ENCODE peak calls at places on chromosomes 13 and 19, in four cellular contexts. F is H9, H is IMR-90, S is mesendoderm. G is an unnamed sample.

GRCh38 chr13:111962431-111962891 is 104.5 kb upstream of the SOX1 start:
- DNase-seq in F (peak; percentile 11), H (no peak), S (no peak), G (no peak)

GRCh38 chr19:46069841-46070341 is 29.1 kb upstream of the IGFL4 start:
- DNase-seq in F (no peak), H (peak; percentile 93), S (no peak), G (no peak)

GRCh38 chr19:38263696-38264485 is 482 bp upstream of the SPINT2 start:
- DNase-seq in F (peak; percentile 97), H (peak; percentile 45), S (peak; percentile 96), G (no peak)

GRCh38 chr13:51946163-51946669 is 65.0 kb downstream of the ATP7B start:
- DNase-seq in F (no peak), H (no peak), S (no peak), G (no peak)

GRCh38 chr19:40191836-40192646 is 815 bp downstream of the MAP3K10 start:
- DNase-seq in F (peak; percentile 77), H (peak; percentile 19), S (peak; percentile 77), G (no peak)

GRCh38 chr19:32406161-32407003 is 812 bp downstream of the DPY19L3 start:
- DNase-seq in F (no peak), H (no peak), S (no peak), G (no peak)

GRCh38 chr13:95553614-95554385 is 1.3 kb downstream of the CLDN10 start:
- DNase-seq in F (peak; percentile 52), H (no peak), S (peak; percentile 61), G (peak; percentile 56)

GRCh38 chr13:110156186-110157065 is 150.5 kb downstream of the COL4A1 start:
- DNase-seq in F (no peak), H (peak; percentile 24), S (no peak), G (no peak)

GRCh38 chr19:46713781-46714522 is 3.0 kb downstream of the PRKD2 start:
- DNase-seq in F (peak; percentile 94), H (peak; percentile 63), S (peak; percentile 97), G (peak; percentile 89)

DNA sequence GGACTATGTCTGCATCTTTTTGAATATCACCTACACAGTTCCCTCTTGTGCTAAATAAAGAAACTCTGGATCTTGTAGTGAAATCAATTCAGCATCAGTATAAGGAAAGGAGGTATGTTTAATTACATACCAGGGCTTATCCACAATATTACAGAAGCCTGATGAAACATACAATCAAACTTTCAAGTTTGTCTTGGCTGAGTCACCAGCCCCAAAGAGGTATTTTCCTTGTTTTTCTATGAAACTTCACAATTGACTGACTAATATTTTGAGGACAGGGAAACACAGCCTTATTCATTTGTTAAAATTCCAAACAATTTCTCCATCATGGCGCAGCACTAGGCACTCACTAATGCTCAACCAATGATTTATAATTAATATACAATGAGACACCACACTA is 952.4 kb downstream of the PCDH17 start:
- DNase-seq in F (no peak), H (no peak), S (no peak), G (no peak)
- H4K5ac ChIP-seq in F (no peak overlapping the region), H (no peak overlapping the region), S (no peak overlapping the region), G (no peak overlapping the region)

GRCh38 chr19:55406091-55406868 is 1.3 kb downstream of the UBE2S start:
- DNase-seq in F (no peak), H (no peak), S (no peak), G (no peak)
- H4K5ac ChIP-seq in F (no peak overlapping the region), H (no peak overlapping the region), S (no peak overlapping the region), G (no peak overlapping the region)

GRCh38 chr13:25868483-25868882 is 183.3 kb downstream of the SHISA2 start:
- DNase-seq in F (no peak), H (no peak), S (no peak), G (no peak)

GRCh38 chr13:25869941-25870340 is 181.9 kb downstream of the SHISA2 start:
- DNase-seq in F (no peak), H (no peak), S (no peak), G (no peak)

GRCh38 chr13:25872871-25873607 is 178.8 kb downstream of the SHISA2 start:
- DNase-seq in F (no peak), H (no peak), S (no peak), G (no peak)

GRCh38 chr13:25874064-25874737 is 177.6 kb downstream of the SHISA2 start:
- DNase-seq in F (no peak), H (no peak), S (peak; percentile 8), G (no peak)

DNA sequence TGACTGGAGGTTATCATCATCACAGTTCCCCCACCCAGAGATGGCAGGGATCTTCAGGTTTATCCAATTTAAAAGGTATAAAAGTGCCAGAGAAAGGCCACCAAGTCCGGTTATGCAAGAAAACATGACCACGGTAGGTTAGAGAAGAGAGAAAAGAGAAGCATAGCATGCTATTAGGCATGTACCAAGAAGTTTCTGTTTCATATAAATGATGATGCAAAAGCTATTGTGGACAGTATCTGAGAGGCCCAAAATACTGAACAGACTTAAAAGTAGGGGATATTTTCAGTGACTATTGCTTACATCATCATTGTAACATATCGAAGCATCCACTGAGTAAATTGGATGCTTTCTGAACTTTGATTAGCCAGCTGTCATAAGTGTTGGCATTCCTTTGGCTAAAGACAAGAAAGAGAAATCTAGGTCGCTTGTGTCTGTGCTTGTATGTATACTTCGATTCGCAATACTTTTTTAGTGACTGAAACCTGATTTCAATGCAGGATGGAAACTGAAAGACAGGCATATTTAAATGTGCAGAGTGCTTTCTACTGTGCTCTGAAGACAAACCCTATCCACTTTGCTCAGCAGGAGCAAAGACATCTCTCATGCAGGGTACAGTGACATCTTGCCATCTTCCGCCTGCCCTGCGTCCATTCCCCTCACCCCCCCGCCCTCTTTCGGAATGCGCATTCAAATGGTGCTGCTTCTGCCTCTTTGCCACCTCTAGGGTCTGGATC is 180.3 kb downstream of the SHISA2 start:
- DNase-seq in F (no peak), H (no peak), S (no peak), G (no peak)
- H4K5ac ChIP-seq in F (no peak overlapping the region), H (no peak overlapping the region), S (no peak overlapping the region), G (no peak overlapping the region)

GRCh38 chr13:80388506-80388905 is 47.6 kb upstream of the SPRY2 start:
- DNase-seq in F (no peak), H (no peak), S (no peak), G (no peak)
- H4K5ac ChIP-seq in F (no peak overlapping the region), H (no peak overlapping the region), S (no peak overlapping the region), G (no peak overlapping the region)

DNA sequence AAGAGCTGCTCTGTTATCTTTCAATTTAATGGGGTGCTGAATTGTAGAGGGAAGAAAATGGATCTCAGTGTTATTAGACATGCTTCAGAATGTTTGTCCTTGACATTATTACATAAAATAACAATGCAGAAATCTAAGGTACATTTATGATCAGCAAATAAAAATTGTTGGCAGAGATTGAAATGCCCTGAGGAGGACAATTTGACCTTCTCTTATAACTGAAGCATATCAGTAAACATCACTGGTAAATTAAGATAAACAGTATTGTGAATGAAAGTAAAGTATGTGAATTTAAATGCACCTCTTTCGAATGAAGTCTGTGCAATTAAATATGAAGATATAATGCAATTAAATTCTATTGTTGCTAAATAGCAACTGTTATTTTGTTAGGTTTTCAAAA is 1362.1 kb upstream of the ATXN8OS start:
- DNase-seq in F (no peak), H (no peak), S (no peak), G (no peak)
- H4K5ac ChIP-seq in F (no peak overlapping the region), H (no peak overlapping the region), S (no peak overlapping the region), G (no peak overlapping the region)

GRCh38 chr13:49904729-49905456 is 31.2 kb downstream of the SPRYD7 start:
- DNase-seq in F (no peak), H (no peak), S (no peak), G (no peak)
- H4K5ac ChIP-seq in F (no peak overlapping the region), H (no peak overlapping the region), S (no peak overlapping the region), G (no peak overlapping the region)

DNA sequence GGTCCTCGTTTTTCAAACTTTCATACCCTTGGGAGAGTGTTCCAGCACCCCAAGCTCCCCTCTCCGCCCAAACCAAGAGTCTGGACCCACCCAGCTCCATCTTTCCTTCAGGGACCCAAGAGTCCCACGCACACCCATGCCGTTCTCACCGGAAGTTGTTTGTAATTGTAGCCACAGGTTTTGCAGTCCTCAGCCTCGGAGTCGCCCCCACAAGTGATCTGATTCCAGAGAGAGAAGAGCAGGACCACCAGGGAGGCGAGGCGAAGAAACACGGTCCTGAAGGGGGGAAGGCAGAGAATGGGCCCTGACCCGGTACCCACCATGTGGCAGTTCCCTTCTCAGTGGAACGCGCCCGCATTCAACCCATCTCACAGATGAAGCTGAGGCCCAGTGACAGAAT is 3.4 kb upstream of the LENG1 start:
- DNase-seq in F (no peak), H (no peak), S (no peak), G (no peak)
- H4K5ac ChIP-seq in F (no peak overlapping the region), H (no peak overlapping the region), S (no peak overlapping the region), G (no peak overlapping the region)

GRCh38 chr13:101325423-101325822 is 90.9 kb downstream of the NALCN start:
- DNase-seq in F (no peak), H (no peak), S (no peak), G (no peak)
- H4K5ac ChIP-seq in F (no peak overlapping the region), H (no peak overlapping the region), S (no peak overlapping the region), G (no peak overlapping the region)